ENCODE peak calls at places on chromosomes 6 and 20, in ten cellular contexts. One of them, this sample, is unnamed.

GRCh38 chr20:62906209-62906608 is 20.1 kb downstream of the DIDO1 start:
- DNase-seq in transverse colon: no peak
- DNase-seq in left lung: no peak
- DNase-seq in prostate gland: no peak
- DNase-seq in Panc1: no peak
- DNase-seq in mesendoderm: no peak
- DNase-seq in mammary epithelial cell: no peak
- DNase-seq in A549: no peak
- DNase-seq in tibial artery: no peak
- DNase-seq in fibroblast of lung: no peak
- DNase-seq in this sample: no peak

GRCh38 chr20:63083831-63084562 is 77.2 kb upstream of the BHLHE23 start:
- DNase-seq in transverse colon: no peak
- DNase-seq in left lung: peak; percentile 76
- DNase-seq in prostate gland: no peak
- DNase-seq in Panc1: no peak
- DNase-seq in mesendoderm: no peak
- DNase-seq in mammary epithelial cell: no peak
- DNase-seq in A549: no peak
- DNase-seq in tibial artery: no peak
- DNase-seq in fibroblast of lung: no peak
- DNase-seq in this sample: no peak

GRCh38 chr6:146598785-146599405 is at the start of gene ADGB:
- DNase-seq in transverse colon: peak; percentile 78
- DNase-seq in left lung: peak; percentile 95
- DNase-seq in prostate gland: no peak
- DNase-seq in Panc1: no peak
- DNase-seq in mesendoderm: peak; percentile 83
- DNase-seq in mammary epithelial cell: peak; percentile 58
- DNase-seq in A549: peak; percentile 15
- DNase-seq in tibial artery: peak; percentile 37
- DNase-seq in fibroblast of lung: peak; percentile 62
- DNase-seq in this sample: peak; percentile 71

GRCh38 chr6:19643713-19644112 is 193.5 kb upstream of the ID4 start:
- DNase-seq in transverse colon: no peak
- DNase-seq in left lung: no peak
- DNase-seq in prostate gland: no peak
- DNase-seq in Panc1: no peak
- DNase-seq in mesendoderm: no peak
- DNase-seq in mammary epithelial cell: no peak
- DNase-seq in A549: no peak
- DNase-seq in tibial artery: no peak
- DNase-seq in fibroblast of lung: no peak
- DNase-seq in this sample: no peak

GRCh38 chr6:113449051-113449450 is 408.1 kb upstream of the MARCKS start:
- DNase-seq in transverse colon: no peak
- DNase-seq in left lung: no peak
- DNase-seq in prostate gland: no peak
- DNase-seq in Panc1: no peak
- DNase-seq in mesendoderm: no peak
- DNase-seq in mammary epithelial cell: peak; percentile 74
- DNase-seq in A549: no peak
- DNase-seq in tibial artery: no peak
- DNase-seq in fibroblast of lung: peak; percentile 78
- DNase-seq in this sample: no peak

GRCh38 chr20:59580208-59580980 is 23.9 kb upstream of the PHACTR3 start:
- DNase-seq in transverse colon: no peak
- DNase-seq in left lung: no peak
- DNase-seq in prostate gland: no peak
- DNase-seq in Panc1: no peak
- DNase-seq in mesendoderm: no peak
- DNase-seq in mammary epithelial cell: no peak
- DNase-seq in A549: no peak
- DNase-seq in tibial artery: no peak
- DNase-seq in fibroblast of lung: no peak
- DNase-seq in this sample: no peak

GRCh38 chr6:63496388-63496804 is 75.9 kb upstream of the LOC128125822 start:
- DNase-seq in transverse colon: peak; percentile 70
- DNase-seq in left lung: no peak
- DNase-seq in prostate gland: no peak
- DNase-seq in Panc1: no peak
- DNase-seq in mesendoderm: no peak
- DNase-seq in mammary epithelial cell: no peak
- DNase-seq in A549: no peak
- DNase-seq in tibial artery: no peak
- DNase-seq in fibroblast of lung: no peak
- DNase-seq in this sample: no peak

GRCh38 chr20:40564997-40565680 is 123.9 kb downstream of the MAFB start:
- DNase-seq in transverse colon: no peak
- DNase-seq in left lung: no peak
- DNase-seq in prostate gland: no peak
- DNase-seq in Panc1: no peak
- DNase-seq in mesendoderm: peak; percentile 61
- DNase-seq in mammary epithelial cell: peak; percentile 85
- DNase-seq in A549: peak; percentile 47
- DNase-seq in tibial artery: no peak
- DNase-seq in fibroblast of lung: peak; percentile 85
- DNase-seq in this sample: no peak

GRCh38 chr6:54114991-54115390 is 3.7 kb downstream of the MLIP start:
- DNase-seq in transverse colon: no peak
- DNase-seq in left lung: no peak
- DNase-seq in prostate gland: no peak
- DNase-seq in Panc1: no peak
- DNase-seq in mesendoderm: no peak
- DNase-seq in mammary epithelial cell: no peak
- DNase-seq in A549: no peak
- DNase-seq in tibial artery: no peak
- DNase-seq in fibroblast of lung: no peak
- DNase-seq in this sample: no peak

GRCh38 chr6:54111341-54111740 is at the start of gene MLIP:
- DNase-seq in transverse colon: no peak
- DNase-seq in left lung: no peak
- DNase-seq in prostate gland: no peak
- DNase-seq in Panc1: no peak
- DNase-seq in mesendoderm: peak; percentile 40
- DNase-seq in mammary epithelial cell: no peak
- DNase-seq in A549: no peak
- DNase-seq in tibial artery: no peak
- DNase-seq in fibroblast of lung: no peak
- DNase-seq in this sample: no peak

GRCh38 chr6:54107470-54107869 is 3.8 kb upstream of the MLIP start:
- DNase-seq in transverse colon: no peak
- DNase-seq in left lung: no peak
- DNase-seq in prostate gland: no peak
- DNase-seq in Panc1: no peak
- DNase-seq in mesendoderm: no peak
- DNase-seq in mammary epithelial cell: no peak
- DNase-seq in A549: no peak
- DNase-seq in tibial artery: no peak
- DNase-seq in fibroblast of lung: no peak
- DNase-seq in this sample: no peak

GRCh38 chr6:54112171-54112650 is 968 bp downstream of the MLIP start:
- DNase-seq in transverse colon: no peak
- DNase-seq in left lung: no peak
- DNase-seq in prostate gland: no peak
- DNase-seq in Panc1: no peak
- DNase-seq in mesendoderm: peak; percentile 13
- DNase-seq in mammary epithelial cell: peak; percentile 8
- DNase-seq in A549: no peak
- DNase-seq in tibial artery: no peak
- DNase-seq in fibroblast of lung: peak; percentile 52
- DNase-seq in this sample: no peak

DNA sequence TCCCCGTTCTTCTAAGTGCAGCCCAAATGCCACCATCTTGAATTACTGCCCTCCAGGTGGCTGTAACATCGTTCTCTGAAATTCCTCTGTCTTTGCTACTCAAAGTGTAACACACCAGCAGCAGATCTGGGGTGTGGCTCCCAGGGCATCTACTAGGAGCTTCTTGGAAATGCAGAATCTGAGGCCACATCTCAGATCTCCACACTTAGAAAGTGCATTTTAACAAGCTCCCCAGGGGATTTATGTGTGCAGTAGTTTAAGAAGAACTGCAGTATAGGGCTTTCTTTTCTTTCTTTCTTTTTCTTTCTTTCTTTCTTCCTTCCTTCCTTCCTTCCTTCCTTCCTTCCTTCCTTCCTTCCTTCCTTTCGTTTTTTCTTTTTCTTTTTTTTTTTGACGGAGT is 1.6 kb upstream of the MLIP start:
- DNase-seq in transverse colon: no peak
- DNase-seq in left lung: no peak
- DNase-seq in prostate gland: no peak
- DNase-seq in Panc1: no peak
- DNase-seq in mesendoderm: no peak
- DNase-seq in mammary epithelial cell: no peak
- DNase-seq in A549: no peak
- DNase-seq in tibial artery: no peak
- DNase-seq in fibroblast of lung: no peak
- DNase-seq in this sample: no peak
- H3K4me1 ChIP-seq in transverse colon: no peaks in the 10 kb centered on the region
- H3K4me1 ChIP-seq in left lung: no peaks in the 10 kb centered on the region
- H3K4me1 ChIP-seq in prostate gland: no peaks in the 10 kb centered on the region
- H3K4me1 ChIP-seq in Panc1: no peaks in the 10 kb centered on the region
- H3K4me1 ChIP-seq in mesendoderm: peaks cover 3% of the 10 kb centered on the region
- H3K4me1 ChIP-seq in mammary epithelial cell: no peaks in the 10 kb centered on the region
- H3K4me1 ChIP-seq in A549: no peaks in the 10 kb centered on the region
- H3K4me1 ChIP-seq in tibial artery: no peaks in the 10 kb centered on the region
- H3K4me1 ChIP-seq in fibroblast of lung: no peaks in the 10 kb centered on the region
- H3K4me1 ChIP-seq in this sample: no peaks in the 10 kb centered on the region

GRCh38 chr6:53338304-53338703 is 10.4 kb downstream of the ELOVL5 start:
- DNase-seq in transverse colon: no peak
- DNase-seq in left lung: no peak
- DNase-seq in prostate gland: no peak
- DNase-seq in Panc1: no peak
- DNase-seq in mesendoderm: no peak
- DNase-seq in mammary epithelial cell: no peak
- DNase-seq in A549: no peak
- DNase-seq in tibial artery: no peak
- DNase-seq in fibroblast of lung: no peak
- DNase-seq in this sample: no peak

GRCh38 chr6:53336070-53336469 is 12.7 kb downstream of the ELOVL5 start:
- DNase-seq in transverse colon: no peak
- DNase-seq in left lung: no peak
- DNase-seq in prostate gland: no peak
- DNase-seq in Panc1: no peak
- DNase-seq in mesendoderm: no peak
- DNase-seq in mammary epithelial cell: no peak
- DNase-seq in A549: no peak
- DNase-seq in tibial artery: no peak
- DNase-seq in fibroblast of lung: no peak
- DNase-seq in this sample: no peak

GRCh38 chr6:53342210-53342609 is 6.5 kb downstream of the ELOVL5 start:
- DNase-seq in transverse colon: no peak
- DNase-seq in left lung: no peak
- DNase-seq in prostate gland: no peak
- DNase-seq in Panc1: no peak
- DNase-seq in mesendoderm: no peak
- DNase-seq in mammary epithelial cell: no peak
- DNase-seq in A549: no peak
- DNase-seq in tibial artery: no peak
- DNase-seq in fibroblast of lung: no peak
- DNase-seq in this sample: no peak

GRCh38 chr6:53340536-53340935 is 8.2 kb downstream of the ELOVL5 start:
- DNase-seq in transverse colon: no peak
- DNase-seq in left lung: no peak
- DNase-seq in prostate gland: no peak
- DNase-seq in Panc1: no peak
- DNase-seq in mesendoderm: no peak
- DNase-seq in mammary epithelial cell: no peak
- DNase-seq in A549: no peak
- DNase-seq in tibial artery: no peak
- DNase-seq in fibroblast of lung: no peak
- DNase-seq in this sample: no peak

DNA sequence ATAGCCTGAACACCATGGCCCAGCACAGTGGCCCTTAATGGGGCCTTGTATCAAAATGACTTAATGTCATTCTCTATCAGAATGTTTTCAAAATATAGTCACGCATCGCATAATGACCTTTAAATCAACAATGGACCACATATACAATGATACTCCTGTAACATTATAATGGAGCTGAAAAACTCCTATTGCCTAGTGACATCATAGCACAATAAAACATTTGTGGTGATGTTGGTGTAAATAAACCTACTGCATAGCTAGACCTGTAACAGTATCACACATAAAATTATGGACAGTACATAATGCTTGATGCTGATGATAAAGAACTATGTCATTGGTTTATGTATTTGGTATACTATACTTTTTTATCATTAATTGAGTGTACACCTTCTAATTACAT is 9.3 kb downstream of the ELOVL5 start:
- DNase-seq in transverse colon: no peak
- DNase-seq in left lung: no peak
- DNase-seq in prostate gland: no peak
- DNase-seq in Panc1: no peak
- DNase-seq in mesendoderm: no peak
- DNase-seq in mammary epithelial cell: no peak
- DNase-seq in A549: no peak
- DNase-seq in tibial artery: no peak
- DNase-seq in fibroblast of lung: no peak
- DNase-seq in this sample: no peak
- H3K4me1 ChIP-seq in transverse colon: peaks cover 9% of the 10 kb centered on the region
- H3K4me1 ChIP-seq in left lung: peaks cover 72% of the 10 kb centered on the region
- H3K4me1 ChIP-seq in prostate gland: peaks cover 6% of the 10 kb centered on the region
- H3K4me1 ChIP-seq in Panc1: peaks cover 86% of the 10 kb centered on the region
- H3K4me1 ChIP-seq in mesendoderm: peaks cover 9% of the 10 kb centered on the region
- H3K4me1 ChIP-seq in mammary epithelial cell: no peaks in the 10 kb centered on the region
- H3K4me1 ChIP-seq in A549: no peaks in the 10 kb centered on the region
- H3K4me1 ChIP-seq in tibial artery: no peaks in the 10 kb centered on the region
- H3K4me1 ChIP-seq in fibroblast of lung: no peaks in the 10 kb centered on the region
- H3K4me1 ChIP-seq in this sample: peaks cover 33% of the 10 kb centered on the region

GRCh38 chr6:30129270-30129669 is 6.7 kb upstream of the TRIM40 start:
- DNase-seq in transverse colon: no peak
- DNase-seq in left lung: no peak
- DNase-seq in prostate gland: no peak
- DNase-seq in Panc1: no peak
- DNase-seq in mesendoderm: no peak
- DNase-seq in mammary epithelial cell: no peak
- DNase-seq in A549: no peak
- DNase-seq in tibial artery: no peak
- DNase-seq in fibroblast of lung: no peak
- DNase-seq in this sample: no peak

GRCh38 chr6:30130887-30131862 is 4.8 kb upstream of the TRIM40 start:
- DNase-seq in transverse colon: peak; percentile 73
- DNase-seq in left lung: no peak
- DNase-seq in prostate gland: peak; percentile 85
- DNase-seq in Panc1: peak; percentile 64
- DNase-seq in mesendoderm: peak; percentile 89
- DNase-seq in mammary epithelial cell: peak; percentile 72
- DNase-seq in A549: peak; percentile 82
- DNase-seq in tibial artery: peak; percentile 61
- DNase-seq in fibroblast of lung: peak; percentile 79
- DNase-seq in this sample: peak; percentile 87

GRCh38 chr6:30127238-30128093 is 8.5 kb upstream of the TRIM40 start:
- DNase-seq in transverse colon: no peak
- DNase-seq in left lung: no peak
- DNase-seq in prostate gland: no peak
- DNase-seq in Panc1: no peak
- DNase-seq in mesendoderm: peak; percentile 55
- DNase-seq in mammary epithelial cell: no peak
- DNase-seq in A549: no peak
- DNase-seq in tibial artery: no peak
- DNase-seq in fibroblast of lung: no peak
- DNase-seq in this sample: peak; percentile 32

GRCh38 chr6:30131947-30132497 is 3.9 kb upstream of the TRIM40 start:
- DNase-seq in transverse colon: no peak
- DNase-seq in left lung: no peak
- DNase-seq in prostate gland: no peak
- DNase-seq in Panc1: no peak
- DNase-seq in mesendoderm: no peak
- DNase-seq in mammary epithelial cell: no peak
- DNase-seq in A549: no peak
- DNase-seq in tibial artery: no peak
- DNase-seq in fibroblast of lung: no peak
- DNase-seq in this sample: no peak

DNA sequence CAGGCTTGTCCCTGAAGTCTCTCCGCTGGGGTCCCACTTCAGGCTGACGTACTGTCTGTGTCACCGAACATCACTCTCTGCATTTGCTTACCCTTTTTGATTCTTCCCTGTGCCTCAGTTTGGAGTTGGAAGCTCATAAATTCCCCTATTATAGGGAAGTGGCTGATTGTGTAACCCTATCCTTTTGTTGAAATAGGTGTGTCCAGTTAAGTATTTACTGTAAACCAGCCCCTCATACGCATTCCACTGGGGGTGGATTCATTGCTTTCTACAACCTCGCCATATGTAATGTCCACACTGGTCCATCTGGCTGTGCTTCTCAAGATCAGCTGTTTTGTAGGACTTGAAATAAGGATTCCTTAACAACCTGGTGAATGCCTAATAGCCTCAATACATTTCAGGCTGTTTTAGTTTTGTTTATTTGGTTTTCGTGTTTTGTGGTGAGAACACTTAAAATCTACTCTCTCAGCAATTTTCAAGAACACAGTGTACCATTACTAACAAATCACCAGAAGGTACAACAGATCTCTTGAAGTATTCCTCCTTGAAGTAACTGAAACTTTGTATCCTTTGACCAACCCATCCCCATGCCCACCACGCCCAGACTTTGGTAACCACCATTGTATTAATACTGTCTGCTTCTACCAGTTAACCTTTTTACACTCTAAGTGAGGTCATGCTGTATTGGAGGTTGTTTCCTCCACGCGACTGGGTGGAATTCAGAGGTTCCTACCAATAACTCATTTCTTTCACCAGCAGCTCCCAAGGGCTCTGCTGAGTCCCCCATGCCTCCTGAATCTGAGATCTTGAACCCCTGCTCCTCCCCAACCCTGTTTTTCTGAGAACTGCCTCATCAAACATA is 5.9 kb upstream of the TRIM40 start:
- DNase-seq in transverse colon: no peak
- DNase-seq in left lung: no peak
- DNase-seq in prostate gland: no peak
- DNase-seq in Panc1: no peak
- DNase-seq in mesendoderm: no peak
- DNase-seq in mammary epithelial cell: no peak
- DNase-seq in A549: no peak
- DNase-seq in tibial artery: no peak
- DNase-seq in fibroblast of lung: no peak
- DNase-seq in this sample: no peak
- H3K4me1 ChIP-seq in transverse colon: peaks cover 15% of the 10 kb centered on the region
- H3K4me1 ChIP-seq in left lung: peaks cover 12% of the 10 kb centered on the region
- H3K4me1 ChIP-seq in prostate gland: no peaks in the 10 kb centered on the region
- H3K4me1 ChIP-seq in Panc1: peaks cover 10% of the 10 kb centered on the region
- H3K4me1 ChIP-seq in mesendoderm: no peaks in the 10 kb centered on the region
- H3K4me1 ChIP-seq in mammary epithelial cell: peaks cover 3% of the 10 kb centered on the region
- H3K4me1 ChIP-seq in A549: peaks cover 20% of the 10 kb centered on the region
- H3K4me1 ChIP-seq in tibial artery: no peaks in the 10 kb centered on the region
- H3K4me1 ChIP-seq in fibroblast of lung: no peaks in the 10 kb centered on the region
- H3K4me1 ChIP-seq in this sample: peaks cover 15% of the 10 kb centered on the region

GRCh38 chr20:47263080-47263479 is 93.4 kb downstream of the ZMYND8 start:
- DNase-seq in transverse colon: no peak
- DNase-seq in left lung: no peak
- DNase-seq in prostate gland: no peak
- DNase-seq in Panc1: no peak
- DNase-seq in mesendoderm: no peak
- DNase-seq in mammary epithelial cell: no peak
- DNase-seq in A549: no peak
- DNase-seq in tibial artery: no peak
- DNase-seq in fibroblast of lung: no peak
- DNase-seq in this sample: no peak
- H3K4me1 ChIP-seq in transverse colon: no peaks in the 10 kb centered on the region
- H3K4me1 ChIP-seq in left lung: peaks cover 21% of the 10 kb centered on the region
- H3K4me1 ChIP-seq in prostate gland: no peaks in the 10 kb centered on the region
- H3K4me1 ChIP-seq in Panc1: peaks cover 4% of the 10 kb centered on the region
- H3K4me1 ChIP-seq in mesendoderm: no peaks in the 10 kb centered on the region
- H3K4me1 ChIP-seq in mammary epithelial cell: peaks cover 17% of the 10 kb centered on the region
- H3K4me1 ChIP-seq in A549: no peaks in the 10 kb centered on the region
- H3K4me1 ChIP-seq in tibial artery: peaks cover 12% of the 10 kb centered on the region
- H3K4me1 ChIP-seq in fibroblast of lung: peaks cover 2% of the 10 kb centered on the region
- H3K4me1 ChIP-seq in this sample: no peaks in the 10 kb centered on the region